ENCODE peak calls at places on chromosomes 1 and 21, in six cellular contexts. C is PC-3, T is SJCRH30, Y is sigmoid colon, U is GM19239, Z is hippocampal formation. A is an unnamed sample.

GRCh38 chr1:74611887-74612286 is 61.7 kb downstream of the ERICH3 start:
- DNase-seq in T (no peak), Y (no peak), C (no peak), U (no peak), Z (no peak), A (no peak)

GRCh38 chr1:153608742-153609584 is 4.0 kb downstream of the S100A16 start:
- DNase-seq in C (peak), Z (peak), Y (peak), T (peak), U (no peak), A (peak)

GRCh38 chr1:46431695-46432094 is 37.6 kb downstream of the FAAH start:
- DNase-seq in C (no peak), U (no peak), Y (no peak), T (no peak), Z (no peak), A (no peak)

GRCh38 chr1:100995196-100995983 is 30.2 kb downstream of the DPH5 start:
- DNase-seq in T (peak), Y (no peak), C (no peak), U (no peak), Z (no peak), A (no peak)

GRCh38 chr1:3366181-3367051 is 88.0 kb upstream of the ARHGEF16 start:
- DNase-seq in U (no peak), C (peak), Z (no peak), T (peak), Y (no peak), A (no peak)

GRCh38 chr1:86151427-86151826 is 5.1 kb downstream of the COL24A1 start:
- DNase-seq in U (no peak), C (no peak), Z (no peak), Y (no peak), T (no peak), A (no peak)

GRCh38 chr1:174022080-174022975 is at the start of gene RC3H1:
- DNase-seq in Y (peak), C (peak), U (peak), T (peak), Z (peak), A (peak)

GRCh38 chr1:205976708-205977107 is 26.5 kb downstream of the RAB7B start:
- DNase-seq in Z (peak), T (peak), Y (peak), U (no peak), C (peak), A (peak)

GRCh38 chr1:33343539-33343938 is 22.6 kb upstream of the A3GALT2 start:
- DNase-seq in C (no peak), T (no peak), U (no peak), Z (no peak), Y (no peak), A (no peak)

GRCh38 chr1:224106568-224107281 is 7.2 kb upstream of the FBXO28 start:
- DNase-seq in Z (no peak), Y (no peak), U (peak), C (peak), T (peak), A (no peak)

GRCh38 chr1:65393345-65393744 is 27.1 kb upstream of the LEPR start:
- DNase-seq in C (peak), U (no peak), Z (no peak), Y (no peak), T (no peak), A (no peak)

GRCh38 chr1:43473463-43473862 is 19.7 kb upstream of the HYI start:
- DNase-seq in Z (no peak), C (no peak), T (no peak), U (no peak), Y (no peak), A (no peak)

GRCh38 chr1:27388337-27389005 is 4.0 kb upstream of the GPR3 start:
- DNase-seq in Y (no peak), C (peak), U (peak), Z (no peak), T (peak), A (peak)

GRCh38 chr1:183124259-183124658 is 61.8 kb upstream of the LAMC2 start:
- DNase-seq in U (no peak), Z (no peak), C (no peak), Y (no peak), T (no peak), A (no peak)

GRCh38 chr1:214935258-214935657 is 147.3 kb upstream of the KCNK2 start:
- DNase-seq in U (no peak), Y (no peak), C (no peak), Z (no peak), T (no peak), A (no peak)

GRCh38 chr1:119253366-119253765 is 112.9 kb upstream of the WARS2 start:
- DNase-seq in C (peak), Y (no peak), U (no peak), T (no peak), Z (no peak), A (no peak)

GRCh38 chr1:154626456-154627246 is 18.7 kb upstream of the ADAR start:
- DNase-seq in C (no peak), U (no peak), T (peak), Z (no peak), Y (no peak), A (no peak)

GRCh38 chr1:2229921-2230700 is 2.0 kb downstream of the SKI start:
- DNase-seq in C (peak), Z (no peak), U (no peak), Y (no peak), T (peak), A (peak)

GRCh38 chr1:204341380-204341779 is 18.3 kb downstream of the PLEKHA6 start:
- DNase-seq in Z (no peak), C (no peak), U (no peak), T (no peak), Y (no peak), A (no peak)

GRCh38 chr1:7630378-7630777 is 140.7 kb upstream of the VAMP3 start:
- DNase-seq in Z (no peak), U (no peak), C (no peak), Y (no peak), T (no peak), A (no peak)

GRCh38 chr1:185155600-185156320 is 993 bp downstream of the TRMT1L start:
- DNase-seq in Y (no peak), C (peak), Z (peak), T (no peak), U (no peak), A (no peak)

GRCh38 chr1:59739111-59739510 is 75.6 kb upstream of the HOOK1 start:
- DNase-seq in U (no peak), C (no peak), T (no peak), Z (no peak), Y (no peak), A (no peak)

GRCh38 chr1:172400073-172400737 is 20.3 kb upstream of the C1orf105 start:
- DNase-seq in U (no peak), C (no peak), T (peak), Y (no peak), Z (no peak), A (no peak)

GRCh38 chr1:116824631-116825399 is 70.6 kb downstream of the CD2 start:
- DNase-seq in Y (no peak), U (no peak), C (no peak), T (peak), Z (no peak), A (no peak)

GRCh38 chr1:36464605-36465393 is 615 bp upstream of the MRPS15 start:
- DNase-seq in Z (peak), T (no peak), Y (no peak), C (no peak), U (no peak), A (no peak)

GRCh38 chr1:234604726-234605492 is 5.1 kb downstream of the IRF2BP2 start:
- DNase-seq in Z (no peak), T (no peak), C (peak), U (no peak), Y (no peak), A (no peak)

GRCh38 chr1:203528976-203529375 is 35.0 kb downstream of the OPTC start:
- DNase-seq in Z (no peak), C (no peak), Y (peak), T (no peak), U (no peak), A (peak)

GRCh38 chr1:160850541-160850940 is 12.1 kb downstream of the CD244 start:
- DNase-seq in Y (no peak), T (no peak), C (no peak), Z (no peak), U (no peak), A (no peak)

GRCh38 chr1:20735581-20736111 is 3.1 kb upstream of the SH2D5 start:
- DNase-seq in Y (no peak), C (no peak), T (no peak), U (no peak), Z (no peak), A (no peak)

GRCh38 chr1:77275194-77275593 is 6.6 kb upstream of the AK5 start:
- DNase-seq in U (no peak), Z (no peak), C (no peak), T (no peak), Y (no peak), A (no peak)

GRCh38 chr1:101025283-101025679 is 303 bp downstream of the DPH5 start:
- DNase-seq in Y (no peak), Z (peak), U (no peak), C (no peak), T (no peak), A (no peak)

GRCh38 chr1:199123615-199124014 is 484.8 kb downstream of the PTPRC start:
- DNase-seq in U (no peak), C (peak), Z (no peak), T (no peak), Y (no peak), A (no peak)

GRCh38 chr1:76782777-76783176 is 84.5 kb upstream of the ST6GALNAC5 start:
- DNase-seq in Y (no peak), U (no peak), T (no peak), Z (no peak), C (no peak), A (no peak)

GRCh38 chr21:44498280-44498964 is 41.6 kb downstream of the KRTAP10-1 start:
- DNase-seq in Z (no peak), Y (no peak), C (no peak), T (no peak), U (no peak), A (no peak)

GRCh38 chr1:66613187-66613586 is 79.2 kb downstream of the SGIP1 start:
- DNase-seq in Y (no peak), C (no peak), T (no peak), Z (no peak), U (no peak), A (no peak)

GRCh38 chr1:112533029-112533428 is 24.3 kb downstream of the WNT2B start:
- DNase-seq in T (no peak), C (no peak), Z (no peak), U (no peak), Y (no peak), A (no peak)

GRCh38 chr1:182968846-182969734 is 16.1 kb upstream of the SHCBP1L start:
- DNase-seq in Z (no peak), U (no peak), C (peak), Y (no peak), T (no peak), A (no peak)

GRCh38 chr1:53957231-53957818 is 11.2 kb downstream of the LRRC42 start:
- DNase-seq in Z (no peak), U (no peak), T (peak), C (peak), Y (no peak), A (no peak)